ENCODE peak calls at places on chromosome 4, in five cellular contexts. K, U, T, O and P are unnamed samples.

GRCh38 chr4:22969314-22969896 is 276.7 kb downstream of the GBA3 start:
- DNase-seq in O (no peak), K (no peak), T (no peak), U (no peak), P (no peak)

GRCh38 chr4:45120163-45120562 is 393.8 kb upstream of the GNPDA2 start:
- DNase-seq in U (no peak), T (no peak), K (no peak), O (no peak), P (no peak)

GRCh38 chr4:112994732-112995131 is 54.7 kb upstream of the ANK2 start:
- DNase-seq in T (no peak), O (no peak), U (no peak), K (no peak), P (no peak)

GRCh38 chr4:76459291-76459723 is 24.3 kb downstream of the SHROOM3 start:
- DNase-seq in T (no peak), K (no peak), O (peak; percentile 12), U (peak; percentile 81), P (no peak)

GRCh38 chr4:14812101-14812500 is 190.2 kb upstream of the CPEB2 start:
- DNase-seq in K (no peak), T (no peak), O (no peak), U (no peak), P (no peak)

GRCh38 chr4:161359491-161359890 is 804.3 kb downstream of the FSTL5 start:
- DNase-seq in O (no peak), U (no peak), K (no peak), T (no peak), P (no peak)

GRCh38 chr4:78661923-78662521 is 110.5 kb downstream of the ANXA3 start:
- DNase-seq in U (no peak), T (no peak), O (no peak), K (no peak), P (no peak)

GRCh38 chr4:169823685-169824084 is 65.9 kb upstream of the HPF1 start:
- DNase-seq in K (no peak), T (no peak), O (peak; percentile 11), U (no peak), P (no peak)

GRCh38 chr4:111475001-111475400 is 670.3 kb upstream of the FAM241A start:
- DNase-seq in T (no peak), K (no peak), U (peak; percentile 38), O (no peak), P (no peak)

GRCh38 chr4:1010522-1011021 is 854 bp upstream of the FGFRL1 start:
- DNase-seq in U (peak; percentile 53), T (no peak), K (no peak), O (no peak), P (peak; percentile 93)

GRCh38 chr4:182179105-182179504 is 64.1 kb upstream of the TENM3 start:
- DNase-seq in O (no peak), U (no peak), T (no peak), K (no peak), P (no peak)

GRCh38 chr4:932713-933070 is 432 bp downstream of the TMEM175 start:
- DNase-seq in U (no peak), O (no peak), T (no peak), K (no peak), P (no peak)

GRCh38 chr4:63580796-63581475 is 828.3 kb downstream of the TECRL start:
- DNase-seq in T (no peak), K (no peak), U (no peak), O (no peak), P (no peak)

GRCh38 chr4:15714616-15715015 is 11.8 kb downstream of the BST1 start:
- DNase-seq in T (no peak), O (peak; percentile 45), K (no peak), U (no peak), P (no peak)

GRCh38 chr4:43330288-43330687 is 437.8 kb downstream of the GRXCR1 start:
- DNase-seq in T (no peak), O (no peak), K (no peak), U (no peak), P (no peak)

GRCh38 chr4:153089781-153090180 is 114.5 kb upstream of the TRIM2 start:
- DNase-seq in T (no peak), U (no peak), O (no peak), K (no peak), P (no peak)

GRCh38 chr4:48109413-48110263 is 24.4 kb downstream of the TXK start:
- DNase-seq in T (peak; percentile 9), U (peak; percentile 60), K (peak; percentile 22), O (no peak), P (no peak)

GRCh38 chr4:38371391-38371851 is 292.6 kb upstream of the KLF3 start:
- DNase-seq in O (no peak), U (no peak), T (no peak), K (no peak), P (no peak)

GRCh38 chr4:76712564-76712963 is 185.4 kb downstream of the SOWAHB start:
- DNase-seq in K (no peak), O (no peak), U (no peak), T (no peak), P (no peak)

GRCh38 chr4:145909331-145909730 is 29.3 kb downstream of the ZNF827 start:
- DNase-seq in K (no peak), T (no peak), O (peak; percentile 55), U (no peak), P (no peak)

GRCh38 chr4:173560896-173561295 is 30.9 kb upstream of the HAND2 start:
- DNase-seq in T (no peak), U (no peak), O (no peak), K (no peak), P (no peak)

GRCh38 chr4:173564461-173564860 is 34.4 kb upstream of the HAND2 start:
- DNase-seq in U (no peak), T (no peak), K (no peak), O (no peak), P (no peak)
- TF ChIP-seq POLR2AphosphoS5 in U (no peak), T (no peak), K (no peak), O (no peak), P (no peak)

DNA sequence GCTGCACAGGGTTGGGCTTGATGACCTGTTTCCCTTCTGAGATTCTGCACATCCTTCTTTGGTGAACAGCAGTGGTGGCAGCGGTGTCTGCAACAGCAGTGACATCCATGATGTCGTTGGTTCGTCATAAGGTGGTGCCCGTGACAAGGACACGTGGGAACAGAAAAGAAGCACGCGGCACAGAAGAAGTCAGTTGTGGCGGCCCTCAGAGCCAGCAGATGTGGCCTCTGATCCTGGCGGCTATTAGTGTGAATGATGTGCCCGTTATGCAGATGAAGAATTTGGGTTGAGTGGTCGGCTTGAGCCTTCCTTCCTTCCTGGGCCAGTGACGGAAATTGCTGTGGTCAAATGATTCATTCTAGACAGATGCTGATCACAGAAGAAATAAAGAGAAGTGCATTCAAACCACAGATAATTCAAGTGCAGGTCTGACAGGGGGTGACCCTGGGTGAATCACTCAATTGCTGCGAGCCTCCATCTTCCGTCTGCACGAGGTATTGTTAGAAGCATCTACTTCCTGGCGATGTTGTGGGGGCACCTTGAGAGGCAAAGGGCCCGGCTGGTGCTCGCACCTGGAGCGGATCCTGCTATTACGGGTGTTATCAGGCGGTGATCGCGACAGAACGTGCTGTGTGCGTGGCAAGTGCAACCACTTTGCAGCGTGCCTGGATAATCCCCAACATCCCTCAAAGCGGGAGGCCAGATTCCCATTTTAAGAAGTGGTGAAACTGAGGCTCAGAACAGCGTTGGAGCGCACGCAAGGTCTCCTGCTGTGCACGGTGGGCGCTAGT is 215.2 kb upstream of the PSAPL1 start:
- DNase-seq in T (peak; percentile 34), U (peak; percentile 7), K (peak; percentile 48), O (no peak), P (peak; percentile 68)
- TF ChIP-seq POLR2AphosphoS5 in T (no peak), U (no peak), K (no peak), O (no peak), P (no peak)

GRCh38 chr4:143443728-143444127 is 69.8 kb upstream of the SMARCA5 start:
- DNase-seq in K (no peak), T (no peak), U (no peak), O (no peak), P (no peak)
- TF ChIP-seq POLR2AphosphoS5 in K (no peak), T (no peak), U (no peak), O (no peak), P (no peak)

GRCh38 chr4:57084360-57084759 is 25.8 kb downstream of the IGFBP7 start:
- DNase-seq in T (no peak), K (no peak), O (no peak), U (no peak), P (no peak)

GRCh38 chr4:57081651-57082349 is 28.4 kb downstream of the IGFBP7 start:
- DNase-seq in K (no peak), U (no peak), T (no peak), O (no peak), P (no peak)

GRCh38 chr4:57080781-57081650 is 29.2 kb downstream of the IGFBP7 start:
- DNase-seq in O (no peak), K (no peak), T (no peak), U (no peak), P (no peak)

GRCh38 chr4:57085278-57085677 is 24.9 kb downstream of the IGFBP7 start:
- DNase-seq in O (no peak), T (no peak), K (no peak), U (no peak), P (no peak)

GRCh38 chr4:57083107-57083506 is 27.1 kb downstream of the IGFBP7 start:
- DNase-seq in K (no peak), T (no peak), O (no peak), U (no peak), P (no peak)
- TF ChIP-seq POLR2AphosphoS5 in K (no peak), T (no peak), O (no peak), U (no peak), P (no peak)

GRCh38 chr4:40562681-40563080 is 67.0 kb downstream of the RBM47 start:
- DNase-seq in O (no peak), T (no peak), U (no peak), K (no peak), P (no peak)

GRCh38 chr4:40563401-40563800 is 66.3 kb downstream of the RBM47 start:
- DNase-seq in O (no peak), U (peak; percentile 46), K (no peak), T (no peak), P (peak; percentile 67)

GRCh38 chr4:40564815-40565505 is 64.7 kb downstream of the RBM47 start:
- DNase-seq in T (no peak), K (no peak), U (no peak), O (no peak), P (no peak)

GRCh38 chr4:40562208-40562607 is 67.5 kb downstream of the RBM47 start:
- DNase-seq in U (no peak), O (no peak), T (no peak), K (no peak), P (peak; percentile 68)

DNA sequence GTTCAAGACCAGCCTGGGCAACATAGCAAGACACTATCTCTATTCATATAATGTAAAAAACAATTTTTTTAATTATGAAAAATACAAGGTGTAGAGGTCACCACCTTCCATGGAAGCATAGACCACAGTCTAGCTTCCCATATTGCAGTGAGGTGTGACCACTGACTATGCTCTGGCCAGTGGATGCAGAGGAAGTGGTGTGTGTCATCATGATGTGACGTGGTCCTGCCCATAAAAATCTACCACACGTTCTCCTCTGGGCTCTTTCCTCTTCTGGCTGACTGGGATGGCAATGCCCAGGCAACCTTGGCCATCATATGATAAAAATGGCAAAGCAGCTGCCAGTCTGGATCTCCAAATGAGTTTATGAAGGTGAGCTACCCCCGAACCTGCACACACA is 65.7 kb downstream of the RBM47 start:
- DNase-seq in T (no peak), O (no peak), K (no peak), U (peak; percentile 29), P (peak; percentile 83)
- TF ChIP-seq POLR2AphosphoS5 in T (no peak), O (no peak), K (no peak), U (peak; percentile 42), P (no peak)

DNA sequence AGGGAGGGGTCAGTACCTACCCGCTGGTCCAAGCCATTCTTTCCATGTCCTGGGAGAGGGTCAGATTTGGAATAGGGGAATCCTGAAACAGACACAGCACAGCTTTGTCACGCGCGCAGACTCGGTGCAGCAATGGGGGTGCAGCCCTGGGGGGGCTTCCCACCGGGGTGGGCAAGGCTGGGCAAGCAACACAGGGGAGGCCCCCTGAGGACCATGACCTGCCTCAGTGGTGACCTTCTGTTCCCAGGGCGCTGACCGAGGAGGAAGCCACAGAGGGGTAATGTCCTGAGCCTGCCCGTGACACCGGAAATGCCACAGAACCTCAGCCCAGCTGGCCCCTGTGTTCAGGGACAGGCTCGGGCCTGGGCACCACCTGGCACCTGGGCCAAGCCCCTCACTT is 53.2 kb upstream of the AFAP1 start:
- DNase-seq in U (no peak), O (no peak), T (no peak), K (no peak), P (no peak)
- TF ChIP-seq POLR2AphosphoS5 in U (no peak), O (no peak), T (no peak), K (no peak), P (no peak)